ENCODE peak calls at places on chromosomes 16 and 17, in six cellular contexts. J, C, O, G, L and P are unnamed samples.
A peak's percentile ranks its signal among the peaks of the same experiment; 100 is the strongest.

GRCh38 chr17:77943971-77944370 is 14.5 kb upstream of the TNRC6C start:
- DNase-seq in C (no peak), G (no peak), O (no peak), L (no peak), J (no peak), P (no peak)

GRCh38 chr17:7177954-7178477 is 1.2 kb downstream of the ASGR1 start:
- DNase-seq in C (no peak), G (no peak), O (no peak), L (peak; percentile 30), J (no peak), P (no peak)

GRCh38 chr17:35915153-35915969 is 15.2 kb downstream of the RDM1 start:
- DNase-seq in G (no peak), C (no peak), O (no peak), L (no peak), J (no peak), P (no peak)

GRCh38 chr16:12255473-12255872 is 278.9 kb downstream of the SNX29 start:
- DNase-seq in J (no peak), L (no peak), C (no peak), G (no peak), O (no peak), P (no peak)

GRCh38 chr17:67648032-67648761 is 69.5 kb upstream of the NOL11 start:
- DNase-seq in O (no peak), J (no peak), G (peak; percentile 28), C (no peak), L (no peak), P (no peak)

GRCh38 chr16:88286301-88286923 is 96.3 kb upstream of the ZNF469 start:
- DNase-seq in G (no peak), J (no peak), C (no peak), L (no peak), O (no peak), P (no peak)

GRCh38 chr17:38611872-38612376 is 6.2 kb upstream of the SRCIN1 start:
- DNase-seq in J (no peak), G (no peak), C (no peak), L (no peak), O (no peak), P (no peak)

GRCh38 chr17:82396601-82397435 is 21.3 kb upstream of the HEXD start:
- DNase-seq in O (no peak), G (no peak), J (no peak), L (no peak), C (no peak), P (peak; percentile 94)

GRCh38 chr16:78770353-78771091 is 671.1 kb downstream of the WWOX start:
- DNase-seq in J (peak; percentile 87), L (peak; percentile 70), O (peak; percentile 60), C (peak; percentile 76), G (peak; percentile 64), P (peak; percentile 24)

GRCh38 chr17:47698749-47699535 is 5.0 kb downstream of the TBKBP1 start:
- DNase-seq in J (peak; percentile 91), O (peak; percentile 87), L (peak; percentile 61), G (peak; percentile 68), C (peak; percentile 74), P (peak; percentile 96)

GRCh38 chr17:80892900-80893603 is 98.6 kb upstream of the CHMP6 start:
- DNase-seq in G (no peak), O (no peak), J (no peak), C (no peak), L (no peak), P (no peak)

GRCh38 chr17:81631482-81631881 is 5.4 kb downstream of the NPLOC4 start:
- DNase-seq in G (no peak), C (no peak), O (no peak), L (no peak), J (no peak), P (no peak)

GRCh38 chr16:49003022-49003421 is 278.6 kb downstream of the CBLN1 start:
- DNase-seq in C (no peak), L (no peak), J (no peak), G (no peak), O (no peak), P (no peak)

GRCh38 chr16:84650062-84650991 is 2.0 kb downstream of the KLHL36 start:
- DNase-seq in L (no peak), C (no peak), G (no peak), O (no peak), J (no peak), P (peak; percentile 81)

GRCh38 chr16:1691956-1692355 is 13.9 kb downstream of the JPT2 start:
- DNase-seq in L (no peak), J (no peak), C (no peak), G (no peak), O (no peak), P (peak; percentile 69)

GRCh38 chr16:66275795-66276428 is 90.6 kb upstream of the CDH5 start:
- DNase-seq in O (peak; percentile 25), J (peak; percentile 69), C (no peak), L (no peak), G (peak; percentile 43), P (peak; percentile 81)

GRCh38 chr16:48511071-48511540 is 98.9 kb downstream of the N4BP1 start:
- DNase-seq in J (no peak), C (no peak), G (no peak), O (no peak), L (no peak), P (no peak)

GRCh38 chr17:35616506-35616905 is 29.4 kb downstream of the AP2B1 start:
- DNase-seq in O (no peak), G (no peak), J (no peak), L (no peak), C (no peak), P (no peak)